ENCODE peak calls at places on chromosomes 2 and 18, in seven cellular contexts. One of them, this sample, is unnamed. For H3K4me1, the result is how much of the 10 kb centered on the place peaks cover.

GRCh38 chr2:211068108-211068780 is 511.8 kb downstream of the CPS1 start:
- DNase-seq in GM23338: no peak
- DNase-seq in HCT116: no peak
- DNase-seq in endothelial cell of umbilical vein: no peak
- DNase-seq in sigmoid colon: no peak
- DNase-seq in stomach: no peak
- DNase-seq in H1: no peak
- DNase-seq in this sample: no peak

GRCh38 chr18:46456691-46457090 is 200.3 kb downstream of the LOXHD1 start:
- DNase-seq in GM23338: no peak
- DNase-seq in HCT116: no peak
- DNase-seq in endothelial cell of umbilical vein: no peak
- DNase-seq in sigmoid colon: no peak
- DNase-seq in stomach: no peak
- DNase-seq in H1: no peak
- DNase-seq in this sample: no peak

GRCh38 chr18:8667846-8668245 is 37.5 kb upstream of the MTCL1 start:
- DNase-seq in GM23338: no peak
- DNase-seq in HCT116: no peak
- DNase-seq in endothelial cell of umbilical vein: peak
- DNase-seq in sigmoid colon: no peak
- DNase-seq in stomach: no peak
- DNase-seq in H1: no peak
- DNase-seq in this sample: no peak

GRCh38 chr18:9337875-9338274 is 3.3 kb downstream of the TWSG1 start:
- DNase-seq in GM23338: no peak
- DNase-seq in HCT116: no peak
- DNase-seq in endothelial cell of umbilical vein: peak
- DNase-seq in sigmoid colon: no peak
- DNase-seq in stomach: no peak
- DNase-seq in H1: no peak
- DNase-seq in this sample: no peak

GRCh38 chr2:118967124-118967880 is 25.3 kb downstream of the MARCO start:
- DNase-seq in GM23338: no peak
- DNase-seq in HCT116: no peak
- DNase-seq in endothelial cell of umbilical vein: no peak
- DNase-seq in sigmoid colon: no peak
- DNase-seq in stomach: no peak
- DNase-seq in H1: no peak
- DNase-seq in this sample: no peak

GRCh38 chr2:105541189-105542050 is 142.6 kb upstream of the FHL2 start:
- DNase-seq in GM23338: no peak
- DNase-seq in HCT116: no peak
- DNase-seq in endothelial cell of umbilical vein: no peak
- DNase-seq in sigmoid colon: no peak
- DNase-seq in stomach: no peak
- DNase-seq in H1: no peak
- DNase-seq in this sample: no peak

GRCh38 chr2:240643811-240644150 is 18.5 kb downstream of the GPR35 start:
- DNase-seq in GM23338: no peak
- DNase-seq in HCT116: no peak
- DNase-seq in endothelial cell of umbilical vein: no peak
- DNase-seq in sigmoid colon: no peak
- DNase-seq in stomach: peak
- DNase-seq in H1: no peak
- DNase-seq in this sample: no peak

GRCh38 chr2:150060341-150060740 is 427.1 kb downstream of the RND3 start:
- DNase-seq in GM23338: peak
- DNase-seq in HCT116: no peak
- DNase-seq in endothelial cell of umbilical vein: no peak
- DNase-seq in sigmoid colon: no peak
- DNase-seq in stomach: no peak
- DNase-seq in H1: no peak
- DNase-seq in this sample: no peak

GRCh38 chr2:11915650-11916049 is 169.2 kb downstream of the LPIN1 start:
- DNase-seq in GM23338: no peak
- DNase-seq in HCT116: no peak
- DNase-seq in endothelial cell of umbilical vein: no peak
- DNase-seq in sigmoid colon: no peak
- DNase-seq in stomach: no peak
- DNase-seq in H1: no peak
- DNase-seq in this sample: no peak

GRCh38 chr2:233079473-233079877 is 19.3 kb downstream of the INPP5D start:
- DNase-seq in GM23338: no peak
- DNase-seq in HCT116: no peak
- DNase-seq in endothelial cell of umbilical vein: no peak
- DNase-seq in sigmoid colon: no peak
- DNase-seq in stomach: no peak
- DNase-seq in H1: no peak
- DNase-seq in this sample: no peak
- H3K4me1 ChIP-seq in GM23338: under half
- H3K4me1 ChIP-seq in HCT116: under half
- H3K4me1 ChIP-seq in endothelial cell of umbilical vein: under half
- H3K4me1 ChIP-seq in sigmoid colon: under half
- H3K4me1 ChIP-seq in stomach: under half
- H3K4me1 ChIP-seq in H1: under half
- H3K4me1 ChIP-seq in this sample: under half

GRCh38 chr2:71706121-71706520 is 252.8 kb downstream of the DYSF start:
- DNase-seq in GM23338: no peak
- DNase-seq in HCT116: no peak
- DNase-seq in endothelial cell of umbilical vein: no peak
- DNase-seq in sigmoid colon: peak
- DNase-seq in stomach: no peak
- DNase-seq in H1: no peak
- DNase-seq in this sample: no peak
- H3K4me3 ChIP-seq in GM23338: no peak
- H3K4me3 ChIP-seq in HCT116: no peak
- H3K4me3 ChIP-seq in endothelial cell of umbilical vein: no peak
- H3K4me3 ChIP-seq in sigmoid colon: no peak
- H3K4me3 ChIP-seq in stomach: no peak
- H3K4me3 ChIP-seq in H1: no peak
- H3K4me3 ChIP-seq in this sample: no peak

DNA sequence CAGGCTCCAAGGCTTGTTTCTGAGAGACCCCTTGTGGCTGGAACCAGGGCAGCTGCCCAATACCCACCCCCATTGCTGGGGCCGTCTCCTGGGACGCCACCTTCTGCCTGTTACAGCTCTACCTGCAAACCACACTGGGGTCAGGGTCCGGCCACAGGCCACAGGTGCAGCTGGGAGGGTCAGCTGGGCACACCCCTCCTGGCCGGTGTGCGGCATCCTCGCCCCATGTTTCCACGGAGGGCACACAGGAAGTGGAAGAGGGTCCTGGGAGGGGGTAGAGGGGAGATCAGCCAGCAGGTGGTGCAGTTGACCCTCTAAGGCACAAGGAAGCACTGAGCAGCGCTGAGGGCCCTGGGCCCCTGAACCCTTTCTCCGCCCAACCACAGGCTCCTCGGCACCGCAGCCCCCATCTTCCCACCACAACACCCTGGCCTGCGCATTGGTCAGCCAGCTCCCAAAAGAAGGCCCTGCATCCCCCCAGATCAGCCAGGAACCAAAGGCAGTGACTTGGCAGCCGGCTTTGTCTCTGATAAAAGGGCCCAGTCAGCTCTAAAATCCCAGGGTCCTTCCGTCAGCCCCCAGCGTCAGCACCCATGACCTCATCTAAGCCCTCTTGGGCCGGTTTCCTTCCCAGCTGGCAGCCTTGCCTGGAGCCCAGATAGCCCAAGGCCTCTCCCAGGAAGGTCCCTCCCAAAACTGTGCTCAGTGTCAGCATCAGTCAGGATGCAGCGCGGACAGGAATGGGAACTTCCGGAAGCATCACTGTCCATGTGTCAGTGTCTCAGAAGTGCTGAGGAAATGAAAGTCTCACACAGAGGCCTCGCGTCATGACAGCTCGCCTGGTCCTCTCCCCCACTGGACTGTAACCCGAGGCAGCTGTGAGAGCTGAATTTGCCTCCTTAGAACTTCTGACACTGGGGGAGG is 1.7 kb downstream of the ERFE start:
- DNase-seq in GM23338: peak
- DNase-seq in HCT116: no peak
- DNase-seq in endothelial cell of umbilical vein: no peak
- DNase-seq in sigmoid colon: no peak
- DNase-seq in stomach: no peak
- DNase-seq in H1: peak
- DNase-seq in this sample: no peak
- TF ChIP-seq POLR2AphosphoS5 in GM23338: no peak
- TF ChIP-seq POLR2AphosphoS5 in HCT116: no peak
- TF ChIP-seq POLR2AphosphoS5 in endothelial cell of umbilical vein: no peak
- TF ChIP-seq POLR2AphosphoS5 in sigmoid colon: no peak
- TF ChIP-seq POLR2AphosphoS5 in stomach: no peak
- TF ChIP-seq POLR2AphosphoS5 in H1: no peak
- TF ChIP-seq POLR2AphosphoS5 in this sample: no peak

DNA sequence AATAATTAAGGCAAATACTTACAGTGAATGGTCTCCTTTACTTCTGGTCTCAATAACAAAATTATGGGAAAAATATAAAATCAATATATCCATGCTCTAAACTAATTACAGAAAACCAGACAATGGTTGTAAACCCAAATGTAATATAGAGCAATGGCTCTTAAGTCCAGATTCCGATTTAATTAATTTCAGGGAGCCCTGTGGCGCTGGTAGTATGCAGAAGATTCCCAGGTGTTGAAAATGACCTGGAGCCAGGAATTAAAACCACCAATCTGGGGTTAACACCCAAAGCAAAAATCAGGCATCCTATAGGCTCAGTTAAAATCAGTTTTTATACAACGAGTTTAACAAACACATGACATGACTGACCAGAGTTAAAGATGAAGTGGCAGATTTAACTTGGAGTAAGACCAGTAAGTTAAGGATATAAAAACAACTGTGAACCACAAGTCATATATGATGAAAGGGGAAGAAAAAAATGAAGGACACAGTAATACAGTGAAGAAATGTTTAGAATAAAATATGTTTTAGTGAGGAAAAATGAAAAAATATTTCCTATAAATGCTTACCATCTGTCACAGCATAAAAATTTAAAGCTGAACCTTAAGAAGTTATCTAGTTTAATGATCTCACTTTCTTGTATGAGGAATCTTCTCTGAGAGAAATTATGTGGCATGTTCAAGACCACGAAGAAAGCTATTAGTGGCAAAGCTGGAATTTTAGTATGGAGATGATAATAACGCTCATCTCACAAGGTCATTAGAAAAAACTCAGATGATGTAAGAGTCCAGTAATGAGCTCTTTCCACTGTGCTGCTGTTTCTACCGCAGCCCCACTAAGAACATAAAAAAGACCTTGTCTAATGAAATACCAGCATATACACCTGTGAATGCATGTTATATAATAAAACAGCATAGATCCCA is 45.8 kb upstream of the FLACC1 start:
- DNase-seq in GM23338: no peak
- DNase-seq in HCT116: no peak
- DNase-seq in endothelial cell of umbilical vein: no peak
- DNase-seq in sigmoid colon: no peak
- DNase-seq in stomach: no peak
- DNase-seq in H1: no peak
- DNase-seq in this sample: no peak
- H3K4me1 ChIP-seq in GM23338: under half
- H3K4me1 ChIP-seq in HCT116: under half
- H3K4me1 ChIP-seq in endothelial cell of umbilical vein: under half
- H3K4me1 ChIP-seq in sigmoid colon: under half
- H3K4me1 ChIP-seq in stomach: under half
- H3K4me1 ChIP-seq in H1: under half
- H3K4me1 ChIP-seq in this sample: under half

GRCh38 chr2:39124000-39124769 is 3.3 kb upstream of the SOS1 start:
- DNase-seq in GM23338: peak
- DNase-seq in HCT116: peak
- DNase-seq in endothelial cell of umbilical vein: peak
- DNase-seq in sigmoid colon: peak
- DNase-seq in stomach: peak
- DNase-seq in H1: peak
- DNase-seq in this sample: peak

GRCh38 chr2:39123436-39123999 is 2.7 kb upstream of the SOS1 start:
- DNase-seq in GM23338: no peak
- DNase-seq in HCT116: no peak
- DNase-seq in endothelial cell of umbilical vein: no peak
- DNase-seq in sigmoid colon: no peak
- DNase-seq in stomach: no peak
- DNase-seq in H1: no peak
- DNase-seq in this sample: no peak

GRCh38 chr2:39128919-39129391 is 8.1 kb upstream of the SOS1 start:
- DNase-seq in GM23338: no peak
- DNase-seq in HCT116: no peak
- DNase-seq in endothelial cell of umbilical vein: no peak
- DNase-seq in sigmoid colon: no peak
- DNase-seq in stomach: no peak
- DNase-seq in H1: no peak
- DNase-seq in this sample: no peak

GRCh38 chr2:39124770-39125075 is 3.9 kb upstream of the SOS1 start:
- DNase-seq in GM23338: no peak
- DNase-seq in HCT116: no peak
- DNase-seq in endothelial cell of umbilical vein: no peak
- DNase-seq in sigmoid colon: no peak
- DNase-seq in stomach: no peak
- DNase-seq in H1: no peak
- DNase-seq in this sample: no peak

DNA sequence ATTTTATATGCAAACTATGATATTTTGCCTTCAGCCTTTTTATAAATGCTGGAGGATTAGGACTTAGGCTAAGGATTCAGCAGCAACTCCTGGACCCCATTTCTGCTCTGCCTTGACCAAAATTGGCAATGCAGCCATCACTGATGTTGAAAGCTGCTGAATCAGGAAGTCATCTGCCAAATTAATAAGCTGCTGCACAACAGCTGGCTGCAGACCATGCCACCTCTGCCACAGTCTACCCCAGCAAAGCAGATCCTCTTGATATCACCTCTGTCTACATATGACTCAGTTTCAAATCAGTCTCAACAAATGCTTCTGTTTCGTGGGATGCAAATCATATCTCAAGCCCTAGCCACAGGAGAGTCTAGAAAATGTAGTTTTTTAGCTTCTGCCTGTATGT is 7.1 kb upstream of the SOS1 start:
- DNase-seq in GM23338: no peak
- DNase-seq in HCT116: no peak
- DNase-seq in endothelial cell of umbilical vein: no peak
- DNase-seq in sigmoid colon: no peak
- DNase-seq in stomach: no peak
- DNase-seq in H1: no peak
- DNase-seq in this sample: no peak
- H3K4me3 ChIP-seq in GM23338: no peak
- H3K4me3 ChIP-seq in HCT116: no peak
- H3K4me3 ChIP-seq in endothelial cell of umbilical vein: no peak
- H3K4me3 ChIP-seq in sigmoid colon: no peak
- H3K4me3 ChIP-seq in stomach: no peak
- H3K4me3 ChIP-seq in H1: no peak
- H3K4me3 ChIP-seq in this sample: no peak

GRCh38 chr2:23624915-23625314 is 239.9 kb downstream of the KLHL29 start:
- DNase-seq in GM23338: no peak
- DNase-seq in HCT116: no peak
- DNase-seq in endothelial cell of umbilical vein: no peak
- DNase-seq in sigmoid colon: no peak
- DNase-seq in stomach: no peak
- DNase-seq in H1: no peak
- DNase-seq in this sample: no peak
- TF ChIP-seq POLR2AphosphoS5 in GM23338: no peak
- TF ChIP-seq POLR2AphosphoS5 in HCT116: no peak
- TF ChIP-seq POLR2AphosphoS5 in endothelial cell of umbilical vein: no peak
- TF ChIP-seq POLR2AphosphoS5 in sigmoid colon: no peak
- TF ChIP-seq POLR2AphosphoS5 in stomach: no peak
- TF ChIP-seq POLR2AphosphoS5 in H1: no peak
- TF ChIP-seq POLR2AphosphoS5 in this sample: no peak